ENCODE peak calls at places on chromosomes 13 and 19, in four cellular contexts. K is iPS DF 6.9, Q is Peyer's patch, H is mammary epithelial cell. B is an unnamed sample. For H3K4me1, the result is how much of the 10 kb centered on the place peaks cover.

GRCh38 chr19:51094696-51095279 is 12.1 kb upstream of the KLK14 start:
- DNase-seq in K (no peak), Q (no peak), H (no peak), B (peak)

GRCh38 chr19:48717059-48717395 is 2.5 kb downstream of the MAMSTR start:
- DNase-seq in K (no peak), Q (no peak), H (no peak), B (no peak)

GRCh38 chr13:110129076-110129475 is 177.9 kb downstream of the COL4A1 start:
- DNase-seq in K (no peak), Q (no peak), H (no peak), B (no peak)

GRCh38 chr19:8552810-8553209 is 24.4 kb downstream of the MYO1F start:
- DNase-seq in K (no peak), Q (no peak), H (peak), B (no peak)

GRCh38 chr13:39777527-39778061 is 122.1 kb downstream of the COG6 start:
- DNase-seq in K (no peak), Q (no peak), H (peak), B (no peak)

GRCh38 chr13:50149932-50150331 is 134.7 kb downstream of the KCNRG start:
- DNase-seq in K (no peak), Q (no peak), H (no peak), B (no peak)

GRCh38 chr19:38561053-38561606 is 56.6 kb downstream of the MAP4K1 start:
- DNase-seq in K (no peak), Q (no peak), H (no peak), B (no peak)

GRCh38 chr13:33494596-33495214 is 209.2 kb upstream of the STARD13 start:
- DNase-seq in K (no peak), Q (no peak), H (peak), B (no peak)

GRCh38 chr19:29531458-29532025 is 5.7 kb downstream of the VSTM2B start:
- DNase-seq in K (no peak), Q (peak), H (no peak), B (no peak)

GRCh38 chr19:35902870-35903475 is 644 bp downstream of the HCST start:
- DNase-seq in K (no peak), Q (no peak), H (no peak), B (no peak)

GRCh38 chr19:35901854-35902661 is at the start of gene HCST:
- DNase-seq in K (no peak), Q (peak), H (peak), B (peak)

GRCh38 chr19:35904312-35905068 is 2.2 kb downstream of the HCST start:
- DNase-seq in K (no peak), Q (no peak), H (no peak), B (no peak)

GRCh38 chr19:35905178-35905727 is 2.8 kb downstream of the TYROBP start:
- DNase-seq in K (no peak), Q (no peak), H (no peak), B (no peak)

DNA sequence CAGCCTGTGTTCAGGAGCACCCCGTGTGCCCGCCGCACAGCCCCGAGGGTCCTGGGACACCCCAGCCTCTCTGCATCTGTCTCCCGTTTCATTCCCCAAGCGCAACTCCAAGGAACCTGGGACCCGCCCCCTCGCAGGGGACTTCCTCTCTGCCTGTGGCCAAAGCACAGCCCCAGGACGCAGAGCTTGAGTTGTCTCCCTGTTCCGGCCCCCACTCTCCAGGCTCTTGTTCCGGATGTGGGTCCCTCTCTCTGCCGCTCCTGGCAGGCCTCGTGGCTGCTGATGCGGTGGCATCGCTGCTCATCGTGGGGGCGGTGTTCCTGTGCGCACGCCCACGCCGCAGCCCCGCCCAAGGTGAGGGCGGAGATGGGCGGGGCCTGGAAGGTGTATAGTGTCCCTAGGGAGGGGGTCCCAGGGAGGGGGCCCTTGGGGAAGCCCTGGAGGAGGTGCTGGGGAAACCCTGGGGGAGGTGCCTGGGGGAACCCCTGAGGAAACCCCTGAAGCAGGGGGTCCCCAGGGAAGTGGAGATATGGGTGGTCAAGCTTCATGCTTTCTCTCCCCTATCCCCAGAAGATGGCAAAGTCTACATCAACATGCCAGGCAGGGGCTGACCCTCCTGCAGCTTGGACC is 1.3 kb downstream of the HCST start:
- DNase-seq in K (peak), Q (peak), H (peak), B (peak)
- H3K4me1 ChIP-seq in K (under half), Q (under half), H (under half), B (under half)

DNA sequence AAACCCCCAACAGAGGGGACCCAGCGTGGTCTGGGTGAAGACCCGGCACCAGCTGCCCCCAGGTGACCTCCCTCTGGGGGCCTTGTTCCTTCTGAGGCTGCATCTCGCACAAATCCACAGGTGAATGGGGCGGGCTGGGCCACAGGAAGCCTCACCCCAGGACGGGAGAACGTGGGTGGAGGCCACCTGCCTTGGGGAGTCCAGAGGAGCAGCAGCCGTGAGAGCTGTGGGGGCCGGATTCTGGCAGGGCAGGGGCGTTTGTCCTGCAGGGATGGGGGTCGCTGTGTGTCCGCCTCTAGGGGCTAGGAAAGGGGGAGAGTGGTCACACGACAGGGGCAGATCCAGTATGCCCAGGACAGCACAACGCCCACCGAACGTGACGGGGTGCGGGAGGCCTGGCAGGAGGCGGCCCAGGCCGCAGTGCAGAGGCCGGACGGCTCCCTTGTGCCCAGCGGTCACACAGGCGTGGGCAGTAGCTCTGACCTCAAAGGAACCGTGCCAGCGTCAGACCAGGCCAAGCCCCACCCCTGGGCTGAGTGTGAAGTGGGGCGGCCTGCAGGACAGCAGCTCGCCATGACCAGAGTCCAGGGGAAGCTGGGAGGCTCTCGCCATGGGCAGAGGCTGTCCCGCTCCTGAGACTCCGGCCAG is 6.6 kb downstream of the POLR2E start:
- DNase-seq in K (no peak), Q (no peak), H (no peak), B (no peak)
- H3K4me1 ChIP-seq in K (under half), Q (under half), H (under half), B (under half)

DNA sequence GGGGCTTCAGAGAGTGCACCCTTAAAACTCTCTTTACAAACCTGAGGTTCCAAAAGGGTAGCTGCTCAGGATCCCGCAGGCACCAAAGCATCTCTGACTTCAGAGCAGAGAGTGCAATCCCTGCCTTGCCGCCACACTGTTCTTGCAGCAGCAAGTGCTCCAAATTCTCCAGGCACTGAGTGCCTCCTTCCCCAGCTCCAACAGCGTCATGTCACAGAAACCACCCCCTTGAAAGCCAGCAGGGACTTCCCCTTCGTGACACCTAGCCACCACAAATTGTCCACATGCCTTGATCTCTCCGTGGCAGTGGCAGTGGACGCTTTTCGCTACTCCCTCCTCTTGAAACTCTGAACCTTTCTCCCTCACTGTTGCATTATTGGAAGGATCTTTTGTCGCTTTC is 39.9 kb downstream of the MBNL2 start:
- DNase-seq in K (no peak), Q (no peak), H (no peak), B (peak)
- H3K4me1 ChIP-seq in K (under half), Q (under half), H (under half), B (under half)

GRCh38 chr19:1015061-1015781 is 5.7 kb downstream of the TMEM259 start:
- DNase-seq in K (no peak), Q (no peak), H (no peak), B (no peak)
- H3K4me1 ChIP-seq in K (under half), Q (under half), H (under half), B (under half)

GRCh38 chr13:35365885-35366284 is 110.6 kb downstream of the MAB21L1 start:
- DNase-seq in K (no peak), Q (no peak), H (no peak), B (no peak)
- H3K4me1 ChIP-seq in K (under half), Q (under half), H (under half), B (under half)

GRCh38 chr19:35780058-35780457 is 4.7 kb downstream of the ARHGAP33 start:
- DNase-seq in K (no peak), Q (no peak), H (no peak), B (no peak)
- H3K4me1 ChIP-seq in K (under half), Q (under half), H (under half), B (under half)